ENCODE peak calls at places on chromosomes 2 and 18, in five cellular contexts. I, P, Q, T and L are unnamed samples. For H4K20me1, the result is how much of the 10 kb centered on the place peaks cover.

GRCh38 chr2:17228461-17228860 is 289.8 kb downstream of the RAD51AP2 start:
- DNase-seq in T (no peak), I (no peak), P (no peak), Q (no peak), L (no peak)

GRCh38 chr18:73545497-73545896 is 602.1 kb downstream of the FBXO15 start:
- DNase-seq in Q (no peak), T (no peak), I (no peak), P (peak), L (no peak)

GRCh38 chr2:226017534-226017933 is 618.0 kb downstream of the NYAP2 start:
- DNase-seq in P (no peak), Q (no peak), T (no peak), I (no peak), L (no peak)

GRCh38 chr2:47675196-47675825 is 107.6 kb upstream of the MSH6 start:
- DNase-seq in I (no peak), Q (no peak), P (no peak), T (no peak), L (no peak)

GRCh38 chr2:179536185-179536584 is 271.6 kb upstream of the SESTD1 start:
- DNase-seq in Q (no peak), P (no peak), T (no peak), I (no peak), L (no peak)

GRCh38 chr2:68237976-68238580 is 14.3 kb downstream of the PPP3R1 start:
- DNase-seq in Q (no peak), P (no peak), T (peak), I (no peak), L (no peak)

GRCh38 chr2:239590995-239591915 is 190.4 kb upstream of the HDAC4 start:
- DNase-seq in T (no peak), Q (no peak), P (no peak), I (no peak), L (no peak)

GRCh38 chr2:216987176-216987809 is 127.4 kb upstream of the TNP1 start:
- DNase-seq in Q (no peak), I (no peak), P (no peak), T (no peak), L (no peak)

GRCh38 chr18:64966667-64967066 is 784.1 kb upstream of the CDH7 start:
- DNase-seq in P (no peak), Q (no peak), I (no peak), T (no peak), L (peak)

GRCh38 chr18:54247488-54248175 is 21.7 kb upstream of the POLI start:
- DNase-seq in T (no peak), I (no peak), P (no peak), Q (no peak), L (no peak)

GRCh38 chr18:9722691-9723090 is 14.6 kb downstream of the RAB31 start:
- DNase-seq in Q (no peak), P (peak), I (no peak), T (no peak), L (no peak)

GRCh38 chr2:223472771-223473170 is 129.4 kb downstream of the SCG2 start:
- DNase-seq in P (no peak), I (no peak), T (no peak), Q (no peak), L (no peak)

GRCh38 chr2:40348665-40349064 is 103.2 kb downstream of the SLC8A1 start:
- DNase-seq in P (no peak), I (no peak), Q (no peak), T (no peak), L (no peak)

GRCh38 chr2:105857076-105857740 is 112.5 kb downstream of the NCK2 start:
- DNase-seq in P (no peak), Q (no peak), I (no peak), T (no peak), L (no peak)

GRCh38 chr18:10340821-10341220 is 113.6 kb upstream of the APCDD1 start:
- DNase-seq in P (no peak), Q (no peak), T (no peak), I (no peak), L (no peak)

GRCh38 chr18:54218299-54218698 is 6.2 kb downstream of the MBD2 start:
- DNase-seq in I (no peak), T (no peak), P (no peak), Q (no peak), L (no peak)

GRCh38 chr2:145910416-145910815 is 1390.5 kb upstream of the ZEB2 start:
- DNase-seq in I (peak), P (no peak), Q (no peak), T (no peak), L (no peak)

GRCh38 chr2:158912122-158912521 is 56.3 kb upstream of the TANC1 start:
- DNase-seq in P (no peak), T (no peak), I (no peak), Q (no peak), L (no peak)

GRCh38 chr2:105344704-105345345 is 7.5 kb downstream of the C2orf49 start:
- DNase-seq in I (no peak), T (peak), P (peak), Q (no peak), L (peak)

GRCh38 chr2:96509114-96509846 is 4.1 kb upstream of the NEURL3 start:
- DNase-seq in Q (peak), I (peak), T (peak), P (peak), L (peak)

GRCh38 chr2:120253021-120253882 is 600 bp downstream of the RALB start:
- DNase-seq in T (peak), P (peak), Q (peak), I (no peak), L (peak)

GRCh38 chr2:147939313-147939712 is 81.2 kb downstream of the ORC4 start:
- DNase-seq in Q (no peak), I (no peak), P (no peak), T (no peak), L (no peak)

GRCh38 chr2:218559021-218559420 is 9.1 kb downstream of the USP37 start:
- DNase-seq in I (no peak), Q (no peak), T (no peak), P (no peak), L (no peak)

GRCh38 chr2:14634885-14635871 is 2.7 kb downstream of the LRATD1 start:
- DNase-seq in Q (peak), T (peak), P (no peak), I (no peak), L (peak)

GRCh38 chr2:172745636-172746035 is 10.0 kb downstream of the RAPGEF4 start:
- DNase-seq in T (peak), I (no peak), P (no peak), Q (no peak), L (no peak)

GRCh38 chr2:232368311-232368731 is 10.2 kb upstream of the ALPP start:
- DNase-seq in P (no peak), I (no peak), Q (no peak), T (no peak), L (no peak)

DNA sequence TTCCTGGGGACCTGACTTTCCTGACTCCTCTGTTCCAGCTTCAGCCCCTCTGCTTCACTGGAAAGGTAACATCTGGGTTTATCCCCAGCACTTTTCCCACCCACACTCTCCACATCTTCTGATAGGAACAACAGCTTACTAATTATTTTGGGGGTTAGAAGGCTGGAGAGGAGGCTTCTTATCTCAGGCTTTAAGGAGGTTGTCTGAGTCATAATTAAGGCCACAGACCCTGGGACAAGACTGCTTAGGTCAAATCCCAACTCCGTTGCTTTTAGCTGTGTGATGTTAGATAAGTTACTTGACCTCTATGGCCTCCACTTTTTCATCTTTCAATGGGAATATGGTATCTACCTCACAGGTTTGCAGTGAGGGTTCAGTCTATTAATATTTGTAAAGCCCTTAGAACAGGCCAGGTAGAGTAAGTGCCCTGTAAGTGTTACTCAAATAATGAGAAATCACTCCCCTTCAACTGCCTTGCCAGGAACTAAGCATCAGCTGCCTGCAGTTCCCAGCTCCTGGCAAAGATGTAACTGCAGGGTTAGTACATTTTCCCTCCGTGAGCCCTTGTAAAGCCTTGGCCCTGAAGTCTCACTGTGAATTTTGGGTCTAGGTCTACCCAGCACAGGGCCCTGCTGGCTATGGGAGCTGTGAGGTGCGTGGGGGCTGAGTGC is 123.6 kb downstream of the MTX2 start:
- DNase-seq in Q (no peak), I (no peak), P (no peak), T (no peak), L (no peak)
- TF ChIP-seq POLR2AphosphoS5 in Q (no peak), I (no peak), P (no peak), T (no peak), L (no peak)

GRCh38 chr2:127520424-127520823 is 5.9 kb downstream of the IWS1 start:
- DNase-seq in T (no peak), Q (no peak), I (no peak), P (no peak), L (no peak)
- H4K20me1 ChIP-seq in T (under half), Q (under half), I (under half), P (under half), L (under half)

GRCh38 chr18:26226229-26227050 is at the start of gene TAF4B:
- DNase-seq in P (peak), Q (peak), I (peak), T (peak), L (peak)
- TF ChIP-seq POLR2AphosphoS5 in P (peak), Q (peak), I (peak), T (no peak), L (no peak)

DNA sequence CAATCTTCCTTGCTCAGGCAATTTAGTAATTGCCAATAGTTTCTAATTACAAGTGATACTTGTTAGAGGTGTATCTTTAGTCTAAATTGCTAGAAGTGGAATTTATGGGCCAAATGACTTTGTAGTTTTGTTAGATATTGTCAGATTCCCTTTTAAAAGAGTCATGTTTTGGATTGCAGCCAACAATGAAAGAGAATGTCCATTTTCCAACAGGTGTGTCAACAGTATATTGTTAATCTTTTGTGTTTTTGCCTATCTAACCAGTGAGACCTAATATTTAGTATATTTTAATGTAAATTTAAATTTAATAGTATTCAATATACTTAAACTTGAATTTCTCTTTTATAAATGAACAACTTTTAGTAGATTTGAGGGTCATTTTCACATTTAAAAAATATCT is 259.4 kb upstream of the ETAA1 start:
- DNase-seq in T (peak), I (no peak), P (no peak), Q (no peak), L (no peak)
- H4K20me1 ChIP-seq in T (under half), I (under half), P (under half), Q (under half), L (under half)

GRCh38 chr2:237691200-237691907 is 64.0 kb downstream of the LRRFIP1 start:
- DNase-seq in T (no peak), Q (no peak), P (no peak), I (no peak), L (no peak)
- TF ChIP-seq POLR2AphosphoS5 in T (no peak), Q (no peak), P (no peak), I (no peak), L (peak)

GRCh38 chr18:79405019-79405780 is 9.5 kb downstream of the NFATC1 start:
- DNase-seq in T (no peak), I (no peak), Q (no peak), P (no peak), L (no peak)

GRCh38 chr18:79404567-79404910 is 8.8 kb downstream of the NFATC1 start:
- DNase-seq in P (no peak), Q (no peak), I (no peak), T (no peak), L (no peak)

GRCh38 chr18:79403723-79404566 is 8.2 kb downstream of the NFATC1 start:
- DNase-seq in Q (no peak), I (no peak), T (peak), P (no peak), L (no peak)

GRCh38 chr18:79406708-79407107 is 11.0 kb downstream of the NFATC1 start:
- DNase-seq in Q (no peak), P (no peak), T (no peak), I (no peak), L (no peak)

DNA sequence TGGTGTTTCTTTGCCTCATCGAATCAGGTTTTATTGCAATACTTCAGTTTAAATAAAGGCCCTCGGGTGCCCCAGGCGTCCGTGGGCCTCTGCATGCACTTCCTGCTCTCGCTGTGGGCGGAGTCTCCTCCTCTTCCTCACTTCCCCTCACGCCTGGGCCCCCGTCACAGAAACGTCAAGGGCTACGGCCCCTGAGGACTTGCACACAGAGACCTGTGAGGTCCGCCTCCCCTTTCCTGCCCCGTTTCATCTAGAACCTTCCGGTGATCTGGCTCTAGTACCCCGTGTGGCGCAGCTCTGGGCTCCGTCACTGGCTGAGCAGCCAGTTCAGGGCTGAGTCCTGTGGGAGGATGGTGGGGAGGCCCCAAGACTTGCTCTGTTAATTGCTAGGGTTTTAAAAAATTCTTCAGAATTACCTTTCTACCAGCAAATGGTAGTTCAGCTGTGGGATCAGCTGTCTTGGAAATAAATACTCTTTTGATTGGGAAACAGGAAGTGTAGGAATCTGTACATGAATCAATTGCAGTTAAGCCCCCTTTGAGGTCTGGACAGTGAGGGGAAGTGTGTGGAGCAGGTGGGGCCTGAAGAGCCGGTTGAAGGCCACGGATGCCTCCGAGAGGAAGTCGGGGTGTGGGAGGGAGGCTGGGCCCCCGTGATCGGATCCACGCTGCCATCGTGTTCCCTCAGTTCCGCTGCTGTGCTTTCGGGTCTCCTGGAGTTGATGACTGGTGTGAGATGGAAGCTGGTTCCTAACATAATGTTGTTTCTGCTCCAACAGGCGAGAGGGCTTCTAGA is 10.2 kb downstream of the NFATC1 start:
- DNase-seq in P (no peak), I (peak), T (peak), Q (no peak), L (no peak)
- H4K20me1 ChIP-seq in P (under half), I (under half), T (under half), Q (under half), L (under half)

GRCh38 chr2:113219889-113220641 is 46.3 kb downstream of the PSD4 start:
- DNase-seq in Q (peak), I (no peak), P (peak), T (no peak), L (no peak)
- TF ChIP-seq POLR2AphosphoS5 in Q (no peak), I (no peak), P (peak), T (no peak), L (no peak)

GRCh38 chr2:12731701-12732280 is 15.1 kb downstream of the TRIB2 start:
- DNase-seq in P (no peak), Q (no peak), T (no peak), I (no peak), L (no peak)
- H4K20me1 ChIP-seq in P (under half), Q (under half), T (under half), I (under half), L (half or more)

GRCh38 chr2:30127016-30127893 is 19.6 kb upstream of the YPEL5 start:
- DNase-seq in I (no peak), T (peak), Q (no peak), P (no peak), L (no peak)
- TF ChIP-seq POLR2AphosphoS5 in I (no peak), T (no peak), Q (no peak), P (no peak), L (no peak)

GRCh38 chr2:227513113-227513512 is 41.2 kb downstream of the AGFG1 start:
- DNase-seq in P (no peak), I (no peak), T (peak), Q (no peak), L (peak)
- H4K20me1 ChIP-seq in P (under half), I (under half), T (under half), Q (under half), L (half or more)